ENCODE peak calls at places on chromosome 11, in five cellular contexts. One of them, this sample, is unnamed.
A peak's percentile ranks its signal among the peaks of the same experiment; 100 is the strongest.

GRCh38 chr11:3644817-3645235 is at the start of gene ART1:
- DNase-seq in OCI-LY7: no peak
- DNase-seq in astrocyte of the cerebellum: no peak
- DNase-seq in body of pancreas: no peak
- DNase-seq in aorta: no peak
- DNase-seq in this sample: no peak

GRCh38 chr11:10322830-10323792 is 18.2 kb downstream of the ADM start:
- DNase-seq in OCI-LY7: peak; percentile 76
- DNase-seq in astrocyte of the cerebellum: peak; percentile 87
- DNase-seq in body of pancreas: peak; percentile 75
- DNase-seq in aorta: peak; percentile 72
- DNase-seq in this sample: no peak

GRCh38 chr11:62124186-62125113 is 639 bp downstream of the INCENP start:
- DNase-seq in OCI-LY7: peak; percentile 45
- DNase-seq in astrocyte of the cerebellum: no peak
- DNase-seq in body of pancreas: no peak
- DNase-seq in aorta: no peak
- DNase-seq in this sample: no peak

GRCh38 chr11:12212181-12212820 is 101.9 kb downstream of the MICAL2 start:
- DNase-seq in OCI-LY7: no peak
- DNase-seq in astrocyte of the cerebellum: no peak
- DNase-seq in body of pancreas: no peak
- DNase-seq in aorta: no peak
- DNase-seq in this sample: no peak

GRCh38 chr11:6931146-6931713 is 5.0 kb downstream of the ZNF215 start:
- DNase-seq in OCI-LY7: no peak
- DNase-seq in astrocyte of the cerebellum: no peak
- DNase-seq in body of pancreas: no peak
- DNase-seq in aorta: no peak
- DNase-seq in this sample: no peak

GRCh38 chr11:43507171-43507570 is 148.5 kb downstream of the TTC17 start:
- DNase-seq in OCI-LY7: no peak
- DNase-seq in astrocyte of the cerebellum: no peak
- DNase-seq in body of pancreas: no peak
- DNase-seq in aorta: no peak
- DNase-seq in this sample: no peak

GRCh38 chr11:11540157-11540556 is 81.6 kb downstream of the GALNT18 start:
- DNase-seq in OCI-LY7: no peak
- DNase-seq in astrocyte of the cerebellum: no peak
- DNase-seq in body of pancreas: no peak
- DNase-seq in aorta: no peak
- DNase-seq in this sample: no peak

GRCh38 chr11:93017821-93018690 is 48.6 kb downstream of the MTNR1B start:
- DNase-seq in OCI-LY7: no peak
- DNase-seq in astrocyte of the cerebellum: no peak
- DNase-seq in body of pancreas: no peak
- DNase-seq in aorta: no peak
- DNase-seq in this sample: no peak

GRCh38 chr11:1676254-1676740 is 20.7 kb upstream of the KRTAP5-6 start:
- DNase-seq in OCI-LY7: no peak
- DNase-seq in astrocyte of the cerebellum: no peak
- DNase-seq in body of pancreas: no peak
- DNase-seq in aorta: no peak
- DNase-seq in this sample: no peak

GRCh38 chr11:94032725-94033124 is 11.6 kb downstream of the HEPHL1 start:
- DNase-seq in OCI-LY7: no peak
- DNase-seq in astrocyte of the cerebellum: no peak
- DNase-seq in body of pancreas: no peak
- DNase-seq in aorta: no peak
- DNase-seq in this sample: no peak

DNA sequence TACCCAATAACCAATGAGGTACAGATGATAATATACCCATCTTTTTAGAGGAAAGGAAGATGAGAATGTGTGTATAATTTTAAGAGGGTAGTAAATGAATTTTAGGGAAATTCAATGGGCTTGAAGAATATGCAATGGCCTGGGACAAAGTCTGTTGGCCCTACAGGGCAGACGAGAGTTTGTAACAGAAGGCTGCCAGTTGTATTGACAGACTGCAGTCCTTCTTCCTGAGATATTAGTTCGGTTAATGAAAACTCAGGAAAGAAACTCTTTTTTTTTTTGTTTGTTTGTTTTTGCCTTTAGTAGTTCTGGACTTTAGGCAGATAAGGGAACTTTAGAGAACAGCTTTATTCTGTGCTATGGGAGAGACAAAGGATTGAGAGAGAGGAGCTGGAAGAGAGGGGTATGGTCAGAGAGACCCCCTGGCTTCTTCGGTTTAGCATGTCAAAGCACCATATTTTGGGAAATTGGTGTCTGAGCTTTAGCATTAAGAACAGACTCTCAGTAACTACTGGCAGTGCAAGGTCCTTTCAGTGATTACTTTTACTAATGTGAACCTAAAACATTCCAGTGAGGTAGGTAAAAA is 810 bp upstream of the NAALAD2 start:
- DNase-seq in OCI-LY7: no peak
- DNase-seq in astrocyte of the cerebellum: no peak
- DNase-seq in body of pancreas: no peak
- DNase-seq in aorta: no peak
- DNase-seq in this sample: no peak
- H3K4me3 ChIP-seq in OCI-LY7: no peak overlapping the region
- H3K4me3 ChIP-seq in astrocyte of the cerebellum: no peak overlapping the region
- H3K4me3 ChIP-seq in body of pancreas: no peak overlapping the region
- H3K4me3 ChIP-seq in aorta: no peak overlapping the region
- H3K4me3 ChIP-seq in this sample: no peak overlapping the region

DNA sequence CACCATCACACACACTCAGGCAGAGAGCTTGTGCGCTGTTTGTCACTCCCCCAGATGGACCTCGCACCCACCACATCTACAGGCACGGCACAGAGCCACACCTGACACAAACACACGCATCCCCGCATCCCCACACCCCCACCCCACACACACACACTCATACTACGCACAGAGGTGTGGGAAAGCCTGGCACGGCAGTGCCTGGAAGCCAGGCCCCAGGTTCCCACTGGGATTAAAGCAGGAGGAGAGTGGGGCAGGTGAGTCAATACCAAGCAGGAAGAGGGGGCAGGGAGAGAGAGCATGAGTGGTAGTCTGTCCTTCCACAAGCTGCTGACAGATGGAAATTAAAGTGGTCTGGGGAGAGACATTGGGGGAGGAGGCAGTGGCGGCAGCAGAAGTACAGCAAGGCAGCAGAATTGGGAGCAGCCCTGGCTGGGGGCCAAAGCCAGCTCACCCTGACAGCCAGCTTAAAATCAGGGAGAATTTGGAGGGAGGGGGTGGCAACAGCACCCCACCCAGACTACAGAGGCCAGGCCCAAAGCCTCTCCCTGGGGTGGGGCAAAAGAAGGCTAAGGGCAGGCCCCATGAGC is 20.7 kb downstream of the TNKS1BP1 start:
- DNase-seq in OCI-LY7: no peak
- DNase-seq in astrocyte of the cerebellum: no peak
- DNase-seq in body of pancreas: peak; percentile 55
- DNase-seq in aorta: peak; percentile 49
- DNase-seq in this sample: no peak
- H3K4me3 ChIP-seq in OCI-LY7: no peak overlapping the region
- H3K4me3 ChIP-seq in astrocyte of the cerebellum: no peak overlapping the region
- H3K4me3 ChIP-seq in body of pancreas: no peak overlapping the region
- H3K4me3 ChIP-seq in aorta: no peak overlapping the region
- H3K4me3 ChIP-seq in this sample: no peak overlapping the region

GRCh38 chr11:128908391-128909246 is 17.5 kb downstream of the KCNJ5 start:
- DNase-seq in OCI-LY7: no peak
- DNase-seq in astrocyte of the cerebellum: no peak
- DNase-seq in body of pancreas: peak; percentile 85
- DNase-seq in aorta: peak; percentile 91
- DNase-seq in this sample: peak; percentile 18
- H3K4me3 ChIP-seq in OCI-LY7: no peak overlapping the region
- H3K4me3 ChIP-seq in astrocyte of the cerebellum: no peak overlapping the region
- H3K4me3 ChIP-seq in body of pancreas: no peak overlapping the region
- H3K4me3 ChIP-seq in aorta: no peak overlapping the region
- H3K4me3 ChIP-seq in this sample: no peak overlapping the region

GRCh38 chr11:26996056-26996455 is 2.1 kb downstream of the FIBIN start:
- DNase-seq in OCI-LY7: no peak
- DNase-seq in astrocyte of the cerebellum: no peak
- DNase-seq in body of pancreas: no peak
- DNase-seq in aorta: no peak
- DNase-seq in this sample: no peak
- H3K4me3 ChIP-seq in OCI-LY7: no peak overlapping the region
- H3K4me3 ChIP-seq in astrocyte of the cerebellum: peak overlapping the region; percentile 55
- H3K4me3 ChIP-seq in body of pancreas: no peak overlapping the region
- H3K4me3 ChIP-seq in aorta: peak overlapping the region; percentile 75
- H3K4me3 ChIP-seq in this sample: peak overlapping the region; percentile 81

DNA sequence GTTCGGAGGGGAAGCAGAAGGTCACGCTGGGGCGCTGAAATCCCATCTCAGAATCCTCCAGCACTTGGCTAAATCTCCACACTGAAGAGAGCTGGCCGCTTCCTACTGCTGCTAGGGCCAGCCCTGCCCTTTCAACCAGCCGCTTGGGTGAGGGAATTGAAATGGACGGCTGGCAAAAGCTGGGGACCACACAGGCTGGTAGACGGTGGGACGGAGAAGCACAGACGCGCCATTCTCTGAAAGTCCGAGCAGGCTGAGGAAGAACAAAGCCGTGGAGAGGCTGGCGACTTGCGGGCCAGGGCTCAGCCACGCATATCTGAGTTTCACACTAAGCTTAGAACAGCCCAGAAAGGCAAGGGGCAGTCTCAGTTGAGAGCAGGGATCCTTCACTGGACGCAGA is 3.6 kb downstream of the EHD1 start:
- DNase-seq in OCI-LY7: no peak
- DNase-seq in astrocyte of the cerebellum: no peak
- DNase-seq in body of pancreas: no peak
- DNase-seq in aorta: no peak
- DNase-seq in this sample: no peak
- H3K4me3 ChIP-seq in OCI-LY7: peak overlapping the region; percentile 89
- H3K4me3 ChIP-seq in astrocyte of the cerebellum: peak overlapping the region; percentile 99
- H3K4me3 ChIP-seq in body of pancreas: no peak overlapping the region
- H3K4me3 ChIP-seq in aorta: no peak overlapping the region
- H3K4me3 ChIP-seq in this sample: no peak overlapping the region

DNA sequence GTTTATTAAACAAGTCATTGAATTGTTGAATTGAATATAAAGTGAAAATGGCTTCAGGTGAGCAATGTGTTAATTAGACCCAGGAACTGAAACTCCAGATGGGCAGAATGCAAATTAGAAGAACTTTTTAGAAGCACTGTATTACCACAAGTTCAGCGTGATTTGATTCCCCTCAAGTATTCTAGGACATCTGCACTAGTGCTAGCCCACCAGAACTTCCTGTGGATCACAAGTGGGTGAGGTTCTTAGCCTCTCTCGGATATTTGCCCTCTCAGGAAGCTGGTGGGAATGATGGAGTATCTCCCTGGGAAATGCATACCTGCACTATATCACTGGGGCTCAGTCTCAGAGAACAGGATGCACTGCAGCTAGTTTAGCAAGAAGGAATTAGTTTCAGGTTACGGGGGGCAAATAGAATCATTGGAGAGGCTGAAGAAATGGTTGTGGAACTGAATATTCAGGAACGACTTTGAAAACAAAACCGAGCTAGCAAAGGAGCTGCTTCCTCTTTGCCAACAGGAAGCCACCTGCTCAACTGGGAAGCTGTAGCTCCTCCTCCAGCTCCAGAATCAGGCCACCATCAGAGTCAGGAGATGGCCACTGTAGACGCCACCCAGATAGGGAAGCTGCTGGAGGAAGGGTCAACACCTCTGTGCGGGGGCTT is 74.3 kb downstream of the DHCR7 start:
- DNase-seq in OCI-LY7: peak; percentile 89
- DNase-seq in astrocyte of the cerebellum: no peak
- DNase-seq in body of pancreas: no peak
- DNase-seq in aorta: no peak
- DNase-seq in this sample: no peak
- H3K4me3 ChIP-seq in OCI-LY7: peak overlapping the region; percentile 58
- H3K4me3 ChIP-seq in astrocyte of the cerebellum: no peak overlapping the region
- H3K4me3 ChIP-seq in body of pancreas: no peak overlapping the region
- H3K4me3 ChIP-seq in aorta: no peak overlapping the region
- H3K4me3 ChIP-seq in this sample: no peak overlapping the region

GRCh38 chr11:75667268-75667830 is 1.5 kb downstream of the MAP6 start:
- DNase-seq in OCI-LY7: no peak
- DNase-seq in astrocyte of the cerebellum: no peak
- DNase-seq in body of pancreas: peak; percentile 22
- DNase-seq in aorta: no peak
- DNase-seq in this sample: no peak
- H3K4me3 ChIP-seq in OCI-LY7: no peak overlapping the region
- H3K4me3 ChIP-seq in astrocyte of the cerebellum: peak overlapping the region; percentile 30
- H3K4me3 ChIP-seq in body of pancreas: no peak overlapping the region
- H3K4me3 ChIP-seq in aorta: peak overlapping the region; percentile 73
- H3K4me3 ChIP-seq in this sample: peak overlapping the region; percentile 48

DNA sequence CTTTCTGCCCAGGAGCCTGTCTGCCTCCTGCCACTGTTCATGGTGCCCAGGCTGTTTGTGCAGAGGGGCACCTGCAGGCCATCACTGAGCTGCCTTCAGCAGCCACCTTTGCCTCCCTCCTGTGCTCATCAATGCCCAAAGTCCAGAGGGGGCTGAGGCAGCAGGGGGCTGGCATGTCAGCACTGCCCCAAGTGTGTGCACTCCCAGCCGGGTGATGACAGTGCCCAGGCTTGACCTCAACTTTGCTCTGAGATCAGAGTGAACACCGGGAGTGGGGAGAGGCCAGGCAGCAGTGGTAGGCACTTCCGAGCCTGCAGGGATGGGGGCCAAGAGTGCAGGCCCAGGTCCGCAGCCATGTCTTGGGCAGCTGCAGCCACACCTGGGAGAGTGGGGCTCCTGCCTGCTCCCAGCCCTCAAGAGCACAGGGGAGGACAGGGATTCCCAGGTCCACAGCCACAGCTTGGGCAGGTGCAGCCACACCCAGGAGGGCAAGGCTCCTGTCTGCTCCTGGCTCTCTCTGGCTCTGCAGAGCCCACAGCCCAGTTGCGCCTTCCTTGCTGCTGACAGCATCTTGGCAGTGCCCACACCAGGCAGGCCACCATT is 15.2 kb downstream of the SAA4 start:
- DNase-seq in OCI-LY7: no peak
- DNase-seq in astrocyte of the cerebellum: no peak
- DNase-seq in body of pancreas: no peak
- DNase-seq in aorta: no peak
- DNase-seq in this sample: no peak
- H3K4me3 ChIP-seq in OCI-LY7: no peak overlapping the region
- H3K4me3 ChIP-seq in astrocyte of the cerebellum: no peak overlapping the region
- H3K4me3 ChIP-seq in body of pancreas: no peak overlapping the region
- H3K4me3 ChIP-seq in aorta: no peak overlapping the region
- H3K4me3 ChIP-seq in this sample: no peak overlapping the region

DNA sequence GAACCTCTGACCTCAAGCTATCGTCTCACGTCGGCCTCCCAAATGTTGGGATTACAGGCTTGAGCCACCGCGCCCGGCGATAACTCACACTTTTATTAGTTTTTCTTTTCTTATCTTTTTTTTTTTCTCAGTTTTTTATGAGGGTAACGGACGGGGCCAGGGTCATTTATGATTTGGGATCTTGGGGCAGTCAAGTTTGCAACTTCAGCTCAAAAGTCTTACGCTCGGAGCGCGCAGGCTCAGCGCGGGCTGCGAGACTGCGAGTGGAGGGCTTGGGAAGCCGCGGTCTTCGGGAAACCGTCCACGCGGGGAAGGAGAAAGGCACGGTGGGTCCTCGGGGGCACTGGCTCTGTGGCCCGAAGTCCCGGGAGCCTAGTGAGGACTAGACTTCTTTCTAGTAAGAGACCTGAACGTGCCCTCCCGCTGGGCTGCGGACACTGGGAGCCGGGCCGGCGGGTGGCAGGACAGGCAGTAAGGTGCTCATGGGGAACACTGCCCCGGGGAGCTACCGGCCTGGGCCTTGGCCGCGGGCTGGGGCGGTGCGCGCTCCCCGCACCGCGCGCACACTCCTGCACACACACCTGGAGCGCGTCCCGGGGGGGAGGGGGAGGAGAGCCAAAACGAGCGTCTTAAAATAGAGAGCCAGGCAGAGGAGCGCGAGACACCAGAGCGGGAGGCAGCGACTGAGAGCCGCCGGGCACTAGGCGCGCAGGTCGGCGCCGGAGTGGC is 491 bp upstream of the BARX2 start:
- DNase-seq in OCI-LY7: no peak
- DNase-seq in astrocyte of the cerebellum: no peak
- DNase-seq in body of pancreas: peak; percentile 64
- DNase-seq in aorta: no peak
- DNase-seq in this sample: no peak
- H3K4me3 ChIP-seq in OCI-LY7: no peak overlapping the region
- H3K4me3 ChIP-seq in astrocyte of the cerebellum: peak overlapping the region; percentile 23
- H3K4me3 ChIP-seq in body of pancreas: peak overlapping the region; percentile 27
- H3K4me3 ChIP-seq in aorta: peak overlapping the region; percentile 9
- H3K4me3 ChIP-seq in this sample: no peak overlapping the region